ENCODE peak calls at places on chromosome 4, in seven cellular contexts. N is hepatocyte, X is right lobe of liver, V is tibial artery, T is astrocyte, P is Panc1, S is cardiac muscle cell. I is an unnamed sample.
A peak's percentile ranks its signal among the peaks of the same experiment; 100 is the strongest.

GRCh38 chr4:77697860-77698599 is 92.4 kb downstream of the CXCL13 start:
- DNase-seq in N (peak; percentile 68), X (peak; percentile 17), V (no peak), T (peak; percentile 55), P (peak; percentile 27), S (peak; percentile 43), I (peak; percentile 75)

GRCh38 chr4:26736621-26737020 is 124.0 kb upstream of the STIM2 start:
- DNase-seq in N (no peak), X (no peak), V (no peak), T (peak; percentile 34), P (no peak), S (no peak), I (no peak)

GRCh38 chr4:15197005-15197404 is 194.7 kb downstream of the CPEB2 start:
- DNase-seq in N (peak; percentile 35), X (no peak), V (no peak), T (peak; percentile 8), P (no peak), S (peak; percentile 47), I (peak; percentile 75)

GRCh38 chr4:121138445-121138844 is 25.7 kb downstream of the TNIP3 start:
- DNase-seq in N (peak; percentile 8), X (no peak), V (no peak), T (no peak), P (no peak), S (no peak), I (no peak)

GRCh38 chr4:152342293-152342692 is 193.6 kb downstream of the FBXW7 start:
- DNase-seq in N (no peak), X (no peak), V (no peak), T (peak; percentile 26), P (no peak), S (no peak), I (no peak)

GRCh38 chr4:164731827-164732474 is 22.0 kb upstream of the SMIM31 start:
- DNase-seq in N (peak; percentile 67), X (peak; percentile 21), V (no peak), T (peak; percentile 10), P (peak; percentile 25), S (peak; percentile 67), I (peak; percentile 84)

GRCh38 chr4:26235500-26235899 is 85.3 kb upstream of the RBPJ start:
- DNase-seq in N (peak; percentile 54), X (no peak), V (peak; percentile 80), T (peak; percentile 26), P (no peak), S (no peak), I (no peak)

GRCh38 chr4:100462206-100462605 is 55.6 kb downstream of the EMCN start:
- DNase-seq in N (no peak), X (no peak), V (no peak), T (peak; percentile 76), P (no peak), S (no peak), I (no peak)

GRCh38 chr4:109574443-109574850 is 14.4 kb downstream of the MCUB start:
- DNase-seq in N (peak; percentile 40), X (no peak), V (no peak), T (no peak), P (no peak), S (no peak), I (no peak)

GRCh38 chr4:1851160-1851559 is 4.8 kb downstream of the LETM1 start:
- DNase-seq in N (no peak), X (no peak), V (no peak), T (no peak), P (no peak), S (no peak), I (no peak)

GRCh38 chr4:173521474-173522159 is 8.4 kb downstream of the HAND2 start:
- DNase-seq in N (no peak), X (no peak), V (peak; percentile 39), T (no peak), P (no peak), S (peak; percentile 56), I (no peak)

GRCh38 chr4:30929649-30930048 is 209.5 kb downstream of the PCDH7 start:
- DNase-seq in N (no peak), X (no peak), V (no peak), T (no peak), P (no peak), S (no peak), I (no peak)

GRCh38 chr4:110292994-110293744 is 94.8 kb upstream of the ELOVL6 start:
- DNase-seq in N (no peak), X (no peak), V (no peak), T (no peak), P (no peak), S (no peak), I (no peak)

GRCh38 chr4:76896731-76897521 is 1.0 kb downstream of the SOWAHB start:
- DNase-seq in N (peak; percentile 80), X (peak; percentile 65), V (no peak), T (peak; percentile 18), P (no peak), S (peak; percentile 59), I (peak; percentile 86)

GRCh38 chr4:13918110-13918509 is 290.6 kb upstream of the BOD1L1 start:
- DNase-seq in N (peak; percentile 48), X (no peak), V (peak; percentile 24), T (peak; percentile 99), P (no peak), S (no peak), I (no peak)

GRCh38 chr4:16114546-16114945 is 30.7 kb upstream of the PROM1 start:
- DNase-seq in N (no peak), X (no peak), V (no peak), T (no peak), P (no peak), S (no peak), I (peak; percentile 12)

GRCh38 chr4:13907255-13907751 is 279.8 kb upstream of the BOD1L1 start:
- DNase-seq in N (peak; percentile 71), X (no peak), V (no peak), T (peak; percentile 99), P (peak; percentile 87), S (no peak), I (no peak)

GRCh38 chr4:171281359-171281758 is 531.8 kb upstream of the GALNTL6 start:
- DNase-seq in N (no peak), X (no peak), V (no peak), T (no peak), P (no peak), S (no peak), I (no peak)

GRCh38 chr4:146243141-146243882 is 29.0 kb downstream of the REELD1 start:
- DNase-seq in N (no peak), X (peak; percentile 29), V (no peak), T (peak; percentile 17), P (no peak), S (no peak), I (peak; percentile 89)
- TF ChIP-seq CTCF in N (peak; percentile 29), X (peak; percentile 48), V (peak; percentile 22), T (no peak), P (peak; percentile 61), S (peak; percentile 43), I (peak; percentile 90)

GRCh38 chr4:5474756-5475155 is 233.6 kb downstream of the EVC2 start:
- DNase-seq in N (peak; percentile 26), X (no peak), V (no peak), T (peak; percentile 63), P (no peak), S (no peak), I (peak; percentile 40)
- H3K27ac ChIP-seq in N (no peak overlapping the region), X (no peak overlapping the region), V (no peak overlapping the region), T (no peak overlapping the region), P (no peak overlapping the region), S (no peak overlapping the region), I (no peak overlapping the region)

GRCh38 chr4:112516076-112516385 is at the start of gene NEUROG2:
- DNase-seq in N (no peak), X (no peak), V (no peak), T (no peak), P (no peak), S (no peak), I (no peak)

GRCh38 chr4:112514079-112514448 is 1.9 kb downstream of the NEUROG2 start:
- DNase-seq in N (no peak), X (no peak), V (no peak), T (no peak), P (no peak), S (no peak), I (peak; percentile 64)

GRCh38 chr4:112516401-112517066 is 554 bp upstream of the NEUROG2 start:
- DNase-seq in N (no peak), X (no peak), V (no peak), T (no peak), P (no peak), S (peak; percentile 78), I (peak; percentile 92)

GRCh38 chr4:112515278-112516075 is 503 bp downstream of the NEUROG2 start:
- DNase-seq in N (peak; percentile 46), X (no peak), V (no peak), T (peak; percentile 17), P (no peak), S (peak; percentile 65), I (peak; percentile 81)

DNA sequence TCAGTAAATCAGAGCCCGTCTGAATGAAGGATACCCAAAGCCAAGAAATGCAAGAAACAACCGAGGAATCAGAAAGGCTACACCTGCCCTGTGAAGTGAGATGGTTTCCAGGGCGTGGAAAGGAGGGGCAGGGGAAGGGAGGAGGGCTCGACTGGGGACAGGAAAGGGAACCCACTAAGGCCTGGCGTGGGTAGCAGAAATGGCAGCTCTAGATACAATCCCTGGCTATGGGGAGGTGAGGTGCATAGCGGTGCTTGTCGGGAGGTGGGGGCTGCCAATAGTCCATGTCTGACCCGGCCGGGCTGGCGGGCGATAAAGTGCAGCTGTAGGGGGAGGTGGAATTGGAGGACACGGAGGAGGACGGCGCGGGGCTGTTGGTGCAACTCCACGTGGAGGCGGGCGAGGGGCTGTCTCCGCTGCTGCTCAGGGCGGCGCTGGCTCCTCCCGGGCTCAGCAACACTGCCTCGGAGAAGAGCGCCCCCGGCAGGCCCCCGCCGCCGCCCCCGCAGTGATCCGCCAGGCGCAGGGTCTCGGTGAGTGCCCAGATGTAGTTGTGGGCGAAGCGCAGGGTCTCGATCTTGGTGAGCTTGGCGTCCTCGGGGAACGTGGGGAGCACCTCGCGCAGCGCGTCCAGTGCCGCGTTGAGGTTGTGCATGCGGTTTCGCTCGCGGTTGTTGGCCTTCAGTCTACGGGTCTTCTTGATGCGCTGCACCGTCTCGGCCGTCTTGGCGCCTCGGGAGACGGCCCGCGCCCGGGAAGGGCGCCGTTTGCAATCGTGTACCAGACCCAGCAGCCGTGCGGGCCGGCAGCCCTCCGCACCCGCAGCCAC is 1.3 kb downstream of the NEUROG2 start:
- DNase-seq in N (peak; percentile 28), X (no peak), V (no peak), T (no peak), P (no peak), S (no peak), I (peak; percentile 79)
- TF ChIP-seq CTCF in N (no peak), X (no peak), V (no peak), T (no peak), P (peak; percentile 28), S (no peak), I (peak; percentile 45)

DNA sequence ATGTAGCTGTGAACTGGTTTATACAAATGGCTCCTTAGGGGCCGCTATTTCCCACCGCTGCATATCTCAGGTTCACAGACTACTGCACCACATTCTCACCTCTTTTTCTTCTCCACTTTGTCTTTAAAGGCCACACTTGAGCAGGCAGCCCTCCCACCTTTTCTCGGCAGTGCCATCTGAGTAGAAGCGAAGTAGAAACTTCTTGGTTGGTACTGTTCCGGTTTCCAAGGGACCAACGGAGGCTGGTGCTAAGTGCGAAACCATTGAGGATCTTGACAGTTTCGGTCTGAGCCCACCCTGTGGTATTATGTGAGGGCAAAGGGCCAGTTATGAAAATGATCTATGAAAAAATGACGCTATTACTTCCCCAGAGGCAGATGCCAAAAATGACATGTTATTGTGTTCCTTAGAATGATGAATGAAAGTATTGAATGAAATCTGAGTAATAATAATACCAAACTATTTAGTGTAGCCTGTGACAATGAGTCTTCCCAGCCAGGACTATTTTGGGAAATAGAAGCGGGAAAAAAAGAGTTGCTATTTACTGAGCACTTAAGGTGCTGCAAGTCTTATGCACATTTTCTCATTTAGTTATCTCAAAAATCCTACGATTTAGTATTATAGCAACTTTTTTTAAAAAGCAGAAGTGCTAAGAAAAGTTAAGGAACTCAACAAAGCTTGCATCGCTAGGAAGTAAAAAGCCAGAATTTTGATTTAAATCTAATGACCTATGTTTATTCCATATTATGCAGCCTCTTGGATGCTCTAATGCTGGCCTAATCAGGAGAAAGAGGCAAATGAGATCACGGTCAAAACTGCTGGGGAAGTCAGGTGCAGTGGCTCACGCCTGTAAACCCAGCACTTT is 29.6 kb upstream of the CHRNA9 start:
- DNase-seq in N (no peak), X (no peak), V (no peak), T (no peak), P (no peak), S (no peak), I (no peak)
- H3K27ac ChIP-seq in N (no peak overlapping the region), X (no peak overlapping the region), V (no peak overlapping the region), T (no peak overlapping the region), P (no peak overlapping the region), S (no peak overlapping the region), I (no peak overlapping the region)

I was measured in endodermal cell.